ENCODE peak calls at places on chromosomes 1 and 21, in ten cellular contexts. One of them, this sample, is unnamed.
A peak's percentile ranks its signal among the peaks of the same experiment; 100 is the strongest.

GRCh38 chr1:150152182-150152536 is 2.4 kb downstream of the PLEKHO1 start:
- DNase-seq in transverse colon: no peak
- DNase-seq in esophagus muscularis mucosa: no peak
- DNase-seq in breast epithelium: no peak
- DNase-seq in GM12878: no peak
- DNase-seq in sigmoid colon: peak; percentile 79
- DNase-seq in prostate gland: no peak
- DNase-seq in spleen: no peak
- DNase-seq in H1: no peak
- DNase-seq in HCT116: no peak
- DNase-seq in this sample: no peak

GRCh38 chr21:41768371-41769042 is 1.7 kb upstream of the RIPK4 start:
- DNase-seq in esophagus muscularis mucosa: no peak
- DNase-seq in GM12878: no peak
- DNase-seq in transverse colon: peak; percentile 84
- DNase-seq in HCT116: peak; percentile 32
- DNase-seq in spleen: no peak
- DNase-seq in H1: no peak
- DNase-seq in sigmoid colon: peak; percentile 63
- DNase-seq in breast epithelium: no peak
- DNase-seq in prostate gland: no peak
- DNase-seq in this sample: peak; percentile 78

GRCh38 chr1:199696225-199696624 is 331.3 kb upstream of the NR5A2 start:
- DNase-seq in GM12878: no peak
- DNase-seq in sigmoid colon: no peak
- DNase-seq in spleen: no peak
- DNase-seq in prostate gland: no peak
- DNase-seq in H1: no peak
- DNase-seq in breast epithelium: no peak
- DNase-seq in esophagus muscularis mucosa: no peak
- DNase-seq in HCT116: no peak
- DNase-seq in transverse colon: no peak
- DNase-seq in this sample: no peak

GRCh38 chr1:98661544-98662353 is at the start of gene SNX7:
- DNase-seq in HCT116: peak; percentile 32
- DNase-seq in esophagus muscularis mucosa: no peak
- DNase-seq in sigmoid colon: peak; percentile 91
- DNase-seq in GM12878: no peak
- DNase-seq in transverse colon: peak; percentile 89
- DNase-seq in breast epithelium: peak; percentile 72
- DNase-seq in spleen: peak; percentile 90
- DNase-seq in prostate gland: peak; percentile 82
- DNase-seq in H1: peak; percentile 87
- DNase-seq in this sample: peak; percentile 88

GRCh38 chr1:177487481-177487880 is 316.7 kb downstream of the BRINP2 start:
- DNase-seq in spleen: no peak
- DNase-seq in H1: peak; percentile 47
- DNase-seq in sigmoid colon: no peak
- DNase-seq in breast epithelium: no peak
- DNase-seq in GM12878: no peak
- DNase-seq in esophagus muscularis mucosa: no peak
- DNase-seq in HCT116: no peak
- DNase-seq in transverse colon: no peak
- DNase-seq in prostate gland: no peak
- DNase-seq in this sample: no peak

GRCh38 chr1:168465942-168466702 is 77.7 kb downstream of the XCL2 start:
- DNase-seq in prostate gland: peak; percentile 9
- DNase-seq in breast epithelium: no peak
- DNase-seq in H1: no peak
- DNase-seq in HCT116: no peak
- DNase-seq in sigmoid colon: peak; percentile 73
- DNase-seq in transverse colon: peak; percentile 64
- DNase-seq in spleen: no peak
- DNase-seq in esophagus muscularis mucosa: no peak
- DNase-seq in GM12878: peak; percentile 88
- DNase-seq in this sample: peak; percentile 26

GRCh38 chr21:44999972-45000636 is 60.3 kb downstream of the SLX9 start:
- DNase-seq in sigmoid colon: peak; percentile 59
- DNase-seq in esophagus muscularis mucosa: no peak
- DNase-seq in H1: no peak
- DNase-seq in HCT116: no peak
- DNase-seq in spleen: peak; percentile 66
- DNase-seq in GM12878: no peak
- DNase-seq in breast epithelium: peak; percentile 76
- DNase-seq in prostate gland: no peak
- DNase-seq in transverse colon: no peak
- DNase-seq in this sample: no peak

GRCh38 chr1:242391896-242392295 is 132.6 kb downstream of the PLD5 start:
- DNase-seq in H1: no peak
- DNase-seq in breast epithelium: no peak
- DNase-seq in prostate gland: no peak
- DNase-seq in spleen: no peak
- DNase-seq in sigmoid colon: no peak
- DNase-seq in HCT116: no peak
- DNase-seq in GM12878: no peak
- DNase-seq in esophagus muscularis mucosa: no peak
- DNase-seq in transverse colon: no peak
- DNase-seq in this sample: no peak

DNA sequence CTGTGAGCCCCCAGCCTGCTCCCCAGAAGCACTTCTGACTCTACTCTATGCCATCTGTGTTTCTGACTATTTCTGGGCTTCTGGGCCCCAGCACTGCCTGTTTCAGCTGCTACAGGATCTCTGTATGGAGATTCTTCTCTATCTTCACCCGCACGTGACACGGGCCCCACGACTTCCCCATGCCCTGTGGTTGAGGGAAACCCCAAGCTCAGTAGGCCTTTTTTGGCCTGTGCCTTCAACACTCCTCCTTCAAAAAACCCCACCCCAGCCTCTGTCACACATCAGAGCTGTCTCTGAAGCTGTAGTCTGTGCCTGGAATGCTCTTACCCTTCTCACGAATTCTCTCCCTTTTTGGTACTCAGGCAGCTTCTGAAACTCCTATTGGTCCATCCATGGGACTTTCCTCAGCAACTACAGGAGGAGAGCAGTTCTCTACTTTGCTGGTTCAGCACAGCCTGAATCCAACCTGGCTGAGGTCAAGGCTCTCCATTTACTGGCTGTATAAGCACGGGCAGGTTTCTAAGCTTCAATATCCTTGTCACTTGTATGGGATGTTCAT is 2.0 kb upstream of the NID1 start:
- DNase-seq in GM12878: peak; percentile 85
- DNase-seq in HCT116: no peak
- DNase-seq in transverse colon: peak; percentile 56
- DNase-seq in prostate gland: peak; percentile 14
- DNase-seq in sigmoid colon: peak; percentile 94
- DNase-seq in H1: no peak
- DNase-seq in spleen: peak; percentile 92
- DNase-seq in esophagus muscularis mucosa: peak; percentile 94
- DNase-seq in breast epithelium: no peak
- DNase-seq in this sample: peak; percentile 43
- TF ChIP-seq POLR2A in GM12878: no peak
- TF ChIP-seq POLR2A in HCT116: no peak
- TF ChIP-seq POLR2A in transverse colon: peak; percentile 17
- TF ChIP-seq POLR2A in prostate gland: no peak
- TF ChIP-seq POLR2A in sigmoid colon: no peak
- TF ChIP-seq POLR2A in H1: no peak
- TF ChIP-seq POLR2A in spleen: no peak
- TF ChIP-seq POLR2A in esophagus muscularis mucosa: no peak
- TF ChIP-seq POLR2A in breast epithelium: no peak
- TF ChIP-seq POLR2A in this sample: no peak

DNA sequence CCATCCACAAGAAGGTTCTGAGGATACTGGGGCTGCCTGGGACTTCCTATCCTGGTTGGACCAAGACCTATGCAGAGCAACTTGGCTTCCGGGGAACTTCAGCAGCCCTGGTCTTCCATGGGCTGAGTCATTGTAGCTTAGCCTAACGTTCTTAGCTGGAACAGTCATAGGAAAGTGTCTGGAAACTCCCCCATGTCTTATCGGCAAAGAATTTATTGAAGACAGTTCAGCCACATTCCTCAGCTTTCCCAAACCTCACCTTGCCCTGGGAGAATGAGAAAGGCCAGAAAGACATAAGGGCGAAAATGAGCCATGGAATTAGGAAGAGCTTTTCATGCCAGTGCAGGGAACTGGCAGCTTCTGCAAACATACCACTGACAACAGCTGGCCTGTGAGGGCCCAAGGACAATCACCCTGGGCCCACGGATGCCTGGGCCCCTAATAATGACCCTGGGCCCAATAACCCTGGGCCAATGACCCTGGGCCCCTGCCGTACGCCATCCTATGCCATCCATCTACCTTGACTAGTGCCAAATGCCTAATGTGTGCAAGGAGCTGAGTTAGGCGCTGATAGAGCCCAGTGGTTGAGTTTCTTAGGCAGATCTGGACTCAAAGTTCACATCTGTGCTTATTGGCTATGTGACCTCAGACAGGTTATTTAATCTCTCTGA is 114.4 kb upstream of the GADD45A start:
- DNase-seq in breast epithelium: no peak
- DNase-seq in transverse colon: no peak
- DNase-seq in GM12878: no peak
- DNase-seq in spleen: no peak
- DNase-seq in prostate gland: no peak
- DNase-seq in sigmoid colon: no peak
- DNase-seq in H1: no peak
- DNase-seq in esophagus muscularis mucosa: no peak
- DNase-seq in HCT116: no peak
- DNase-seq in this sample: no peak
- H3K4me1 ChIP-seq in breast epithelium: no peaks in the 10 kb centered on the region
- H3K4me1 ChIP-seq in transverse colon: no peaks in the 10 kb centered on the region
- H3K4me1 ChIP-seq in GM12878: no peaks in the 10 kb centered on the region
- H3K4me1 ChIP-seq in spleen: no peaks in the 10 kb centered on the region
- H3K4me1 ChIP-seq in prostate gland: no peaks in the 10 kb centered on the region
- H3K4me1 ChIP-seq in sigmoid colon: no peaks in the 10 kb centered on the region
- H3K4me1 ChIP-seq in H1: no peaks in the 10 kb centered on the region
- H3K4me1 ChIP-seq in esophagus muscularis mucosa: peaks cover 15% of the 10 kb centered on the region
- H3K4me1 ChIP-seq in HCT116: no peaks in the 10 kb centered on the region
- H3K4me1 ChIP-seq in this sample: peaks cover 38% of the 10 kb centered on the region

GRCh38 chr1:92936865-92937264 is 24.4 kb downstream of the DIPK1A start:
- DNase-seq in breast epithelium: no peak
- DNase-seq in sigmoid colon: no peak
- DNase-seq in HCT116: no peak
- DNase-seq in prostate gland: no peak
- DNase-seq in H1: no peak
- DNase-seq in transverse colon: no peak
- DNase-seq in esophagus muscularis mucosa: no peak
- DNase-seq in GM12878: no peak
- DNase-seq in spleen: no peak
- DNase-seq in this sample: no peak

GRCh38 chr1:92937731-92938130 is 23.5 kb downstream of the DIPK1A start:
- DNase-seq in esophagus muscularis mucosa: no peak
- DNase-seq in spleen: no peak
- DNase-seq in H1: no peak
- DNase-seq in breast epithelium: no peak
- DNase-seq in transverse colon: no peak
- DNase-seq in prostate gland: no peak
- DNase-seq in GM12878: no peak
- DNase-seq in HCT116: no peak
- DNase-seq in sigmoid colon: no peak
- DNase-seq in this sample: no peak

GRCh38 chr1:92933459-92933858 is 27.8 kb downstream of the DIPK1A start:
- DNase-seq in H1: no peak
- DNase-seq in esophagus muscularis mucosa: no peak
- DNase-seq in prostate gland: no peak
- DNase-seq in spleen: no peak
- DNase-seq in GM12878: no peak
- DNase-seq in HCT116: no peak
- DNase-seq in transverse colon: no peak
- DNase-seq in breast epithelium: no peak
- DNase-seq in sigmoid colon: no peak
- DNase-seq in this sample: no peak

GRCh38 chr1:92931691-92932090 is 29.6 kb downstream of the DIPK1A start:
- DNase-seq in spleen: no peak
- DNase-seq in HCT116: no peak
- DNase-seq in H1: no peak
- DNase-seq in sigmoid colon: no peak
- DNase-seq in transverse colon: no peak
- DNase-seq in breast epithelium: no peak
- DNase-seq in GM12878: no peak
- DNase-seq in esophagus muscularis mucosa: no peak
- DNase-seq in prostate gland: no peak
- DNase-seq in this sample: no peak

GRCh38 chr1:92934395-92935378 is 26.6 kb downstream of the DIPK1A start:
- DNase-seq in breast epithelium: no peak
- DNase-seq in H1: no peak
- DNase-seq in spleen: no peak
- DNase-seq in transverse colon: peak; percentile 24
- DNase-seq in HCT116: no peak
- DNase-seq in sigmoid colon: no peak
- DNase-seq in GM12878: no peak
- DNase-seq in esophagus muscularis mucosa: no peak
- DNase-seq in prostate gland: peak; percentile 15
- DNase-seq in this sample: peak; percentile 44
- TF ChIP-seq POLR2AphosphoS5 in breast epithelium: no peak
- TF ChIP-seq POLR2AphosphoS5 in H1: no peak
- TF ChIP-seq POLR2AphosphoS5 in spleen: no peak
- TF ChIP-seq POLR2AphosphoS5 in transverse colon: no peak
- TF ChIP-seq POLR2AphosphoS5 in HCT116: no peak
- TF ChIP-seq POLR2AphosphoS5 in sigmoid colon: peak; percentile 17
- TF ChIP-seq POLR2AphosphoS5 in GM12878: no peak
- TF ChIP-seq POLR2AphosphoS5 in esophagus muscularis mucosa: no peak
- TF ChIP-seq POLR2AphosphoS5 in prostate gland: peak; percentile 6
- TF ChIP-seq POLR2AphosphoS5 in this sample: no peak

GRCh38 chr1:39959651-39960333 is 4.8 kb downstream of the MFSD2A start:
- DNase-seq in prostate gland: no peak
- DNase-seq in sigmoid colon: no peak
- DNase-seq in esophagus muscularis mucosa: no peak
- DNase-seq in GM12878: no peak
- DNase-seq in transverse colon: no peak
- DNase-seq in HCT116: no peak
- DNase-seq in breast epithelium: no peak
- DNase-seq in H1: no peak
- DNase-seq in spleen: no peak
- DNase-seq in this sample: no peak

GRCh38 chr1:39957299-39958020 is 2.5 kb downstream of the MFSD2A start:
- DNase-seq in sigmoid colon: no peak
- DNase-seq in spleen: no peak
- DNase-seq in prostate gland: no peak
- DNase-seq in transverse colon: no peak
- DNase-seq in esophagus muscularis mucosa: no peak
- DNase-seq in breast epithelium: peak; percentile 82
- DNase-seq in H1: no peak
- DNase-seq in HCT116: no peak
- DNase-seq in GM12878: no peak
- DNase-seq in this sample: no peak

GRCh38 chr1:39962450-39962825 is 7.5 kb downstream of the MFSD2A start:
- DNase-seq in H1: no peak
- DNase-seq in spleen: no peak
- DNase-seq in transverse colon: no peak
- DNase-seq in prostate gland: no peak
- DNase-seq in sigmoid colon: no peak
- DNase-seq in GM12878: no peak
- DNase-seq in breast epithelium: no peak
- DNase-seq in esophagus muscularis mucosa: no peak
- DNase-seq in HCT116: no peak
- DNase-seq in this sample: no peak

GRCh38 chr1:39958801-39959200 is 3.9 kb downstream of the MFSD2A start:
- DNase-seq in GM12878: no peak
- DNase-seq in sigmoid colon: no peak
- DNase-seq in breast epithelium: no peak
- DNase-seq in prostate gland: no peak
- DNase-seq in transverse colon: no peak
- DNase-seq in H1: no peak
- DNase-seq in esophagus muscularis mucosa: no peak
- DNase-seq in spleen: no peak
- DNase-seq in HCT116: no peak
- DNase-seq in this sample: no peak

DNA sequence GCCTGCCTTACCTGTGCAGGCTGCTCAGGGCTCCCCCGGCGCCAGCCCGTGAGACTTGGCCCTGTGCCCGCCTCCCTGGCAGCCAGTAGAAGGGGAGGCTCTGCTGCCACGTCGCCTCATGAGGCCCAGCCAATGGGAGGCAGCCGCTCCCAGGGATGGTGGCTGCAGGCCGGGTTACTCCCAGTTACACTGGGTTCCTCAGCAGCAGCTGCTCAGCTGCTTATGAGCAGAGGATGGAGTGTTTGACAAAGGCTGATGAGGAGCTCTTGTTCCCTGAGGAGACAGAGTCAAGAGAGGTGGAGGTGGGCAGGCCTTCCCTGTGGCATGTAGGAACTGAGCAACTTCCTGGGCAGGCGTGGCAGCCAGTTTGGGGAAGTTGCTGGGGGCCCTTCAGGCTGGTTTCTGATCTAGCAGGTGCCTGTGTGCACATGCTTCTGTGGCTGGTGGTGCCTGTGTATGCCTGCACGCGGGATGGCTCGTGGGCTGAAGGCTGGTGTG is 5.6 kb downstream of the MFSD2A start:
- DNase-seq in HCT116: no peak
- DNase-seq in GM12878: peak; percentile 58
- DNase-seq in H1: no peak
- DNase-seq in breast epithelium: peak; percentile 52
- DNase-seq in transverse colon: peak; percentile 74
- DNase-seq in spleen: peak; percentile 93
- DNase-seq in esophagus muscularis mucosa: no peak
- DNase-seq in sigmoid colon: no peak
- DNase-seq in prostate gland: peak; percentile 46
- DNase-seq in this sample: peak; percentile 84
- TF ChIP-seq POLR2A in HCT116: no peak
- TF ChIP-seq POLR2A in GM12878: peak; percentile 71
- TF ChIP-seq POLR2A in H1: no peak
- TF ChIP-seq POLR2A in breast epithelium: no peak
- TF ChIP-seq POLR2A in transverse colon: no peak
- TF ChIP-seq POLR2A in spleen: no peak
- TF ChIP-seq POLR2A in esophagus muscularis mucosa: no peak
- TF ChIP-seq POLR2A in sigmoid colon: no peak
- TF ChIP-seq POLR2A in prostate gland: peak; percentile 25
- TF ChIP-seq POLR2A in this sample: no peak